ENCODE peak calls at places on chromosomes 1 and 21, in five cellular contexts. J, L, U, O and A are unnamed samples.

GRCh38 chr21:35044128-35044527 is 5.0 kb downstream of the RUNX1 start:
- DNase-seq in J (no peak), L (no peak), U (peak; percentile 18), O (no peak), A (no peak)

GRCh38 chr1:206706298-206706791 is 21.6 kb downstream of the MAPKAPK2 start:
- DNase-seq in J (no peak), L (no peak), U (no peak), O (peak; percentile 71), A (peak; percentile 91)

GRCh38 chr1:89262643-89263042 is 10.0 kb downstream of the GBP5 start:
- DNase-seq in J (no peak), L (no peak), U (no peak), O (peak; percentile 47), A (peak; percentile 64)

GRCh38 chr1:66757740-66758139 is 5.5 kb downstream of the DYNLT5 start:
- DNase-seq in J (no peak), L (no peak), U (no peak), O (no peak), A (no peak)

GRCh38 chr1:245677446-245678240 is 522.9 kb downstream of the KIF26B start:
- DNase-seq in J (no peak), L (no peak), U (no peak), O (no peak), A (no peak)

GRCh38 chr1:246165826-246166709 is 341.0 kb downstream of the SMYD3 start:
- DNase-seq in J (no peak), L (no peak), U (peak; percentile 14), O (no peak), A (no peak)

GRCh38 chr1:8926707-8927694 is 18.7 kb upstream of the CA6 start:
- DNase-seq in J (no peak), L (peak; percentile 59), U (no peak), O (no peak), A (no peak)

GRCh38 chr1:223665592-223666312 is at the start of gene CAPN8:
- DNase-seq in J (no peak), L (no peak), U (peak; percentile 79), O (peak; percentile 27), A (no peak)

GRCh38 chr1:248143311-248143710 is 1.6 kb upstream of the OR2M5 start:
- DNase-seq in J (no peak), L (no peak), U (no peak), O (no peak), A (no peak)

GRCh38 chr1:219350172-219350571 is 176.5 kb downstream of the LYPLAL1 start:
- DNase-seq in J (no peak), L (no peak), U (no peak), O (no peak), A (no peak)

GRCh38 chr1:225425211-225425786 is 2.5 kb downstream of the LBR start:
- DNase-seq in J (no peak), L (no peak), U (no peak), O (peak; percentile 36), A (peak; percentile 41)

GRCh38 chr21:42578034-42578433 is 64.4 kb downstream of the SLC37A1 start:
- DNase-seq in J (no peak), L (peak; percentile 8), U (peak; percentile 2), O (no peak), A (no peak)

GRCh38 chr1:41673806-41674205 is 189.3 kb upstream of the EDN2 start:
- DNase-seq in J (no peak), L (peak; percentile 54), U (no peak), O (no peak), A (no peak)

GRCh38 chr1:197799271-197799670 is 24.0 kb upstream of the DENND1B start:
- DNase-seq in J (no peak), L (no peak), U (no peak), O (peak; percentile 57), A (peak; percentile 93)

GRCh38 chr1:66769512-66770229 is 17.4 kb downstream of the DYNLT5 start:
- DNase-seq in J (no peak), L (no peak), U (no peak), O (no peak), A (no peak)

GRCh38 chr1:65141394-65141793 is 6.6 kb upstream of the AK4 start:
- DNase-seq in J (no peak), L (no peak), U (peak; percentile 27), O (peak; percentile 13), A (peak; percentile 65)

GRCh38 chr1:87279201-87279860 is 49.3 kb upstream of the LMO4 start:
- DNase-seq in J (no peak), L (no peak), U (no peak), O (no peak), A (no peak)

GRCh38 chr1:114359791-114360190 is 151.2 kb downstream of the TRIM33 start:
- DNase-seq in J (no peak), L (no peak), U (no peak), O (no peak), A (no peak)